ENCODE peak calls at places on chromosomes 7 and 10, in four cellular contexts. One of them, this sample, is unnamed.

GRCh38 chr7:55992346-55992745 is 28.0 kb downstream of the NIPSNAP2 start:
- DNase-seq in fibroblast of pulmonary artery: no peak
- DNase-seq in lung: no peak
- DNase-seq in Caco-2: no peak
- DNase-seq in this sample: no peak

GRCh38 chr10:96636546-96636945 is 49.7 kb upstream of the TM9SF3 start:
- DNase-seq in fibroblast of pulmonary artery: no peak
- DNase-seq in lung: no peak
- DNase-seq in Caco-2: no peak
- DNase-seq in this sample: no peak

GRCh38 chr7:47941136-47941844 is 7.0 kb downstream of the PKD1L1 start:
- DNase-seq in fibroblast of pulmonary artery: peak
- DNase-seq in lung: no peak
- DNase-seq in Caco-2: no peak
- DNase-seq in this sample: no peak

GRCh38 chr7:20998309-20998708 is 211.6 kb upstream of the SP8 start:
- DNase-seq in fibroblast of pulmonary artery: no peak
- DNase-seq in lung: no peak
- DNase-seq in Caco-2: peak
- DNase-seq in this sample: no peak

GRCh38 chr7:88452648-88453047 is 146.0 kb upstream of the STEAP4 start:
- DNase-seq in fibroblast of pulmonary artery: no peak
- DNase-seq in lung: no peak
- DNase-seq in Caco-2: no peak
- DNase-seq in this sample: no peak

GRCh38 chr7:85135931-85136330 is 50.9 kb downstream of the SEMA3D start:
- DNase-seq in fibroblast of pulmonary artery: peak
- DNase-seq in lung: no peak
- DNase-seq in Caco-2: no peak
- DNase-seq in this sample: no peak

GRCh38 chr10:17453377-17454091 is 861 bp downstream of the ST8SIA6 start:
- DNase-seq in fibroblast of pulmonary artery: peak
- DNase-seq in lung: no peak
- DNase-seq in Caco-2: peak
- DNase-seq in this sample: peak

GRCh38 chr7:151086802-151087246 is 549 bp downstream of the AGAP3 start:
- DNase-seq in fibroblast of pulmonary artery: no peak
- DNase-seq in lung: no peak
- DNase-seq in Caco-2: no peak
- DNase-seq in this sample: no peak

GRCh38 chr7:132351858-132352539 is 224.3 kb downstream of the PLXNA4 start:
- DNase-seq in fibroblast of pulmonary artery: peak
- DNase-seq in lung: no peak
- DNase-seq in Caco-2: no peak
- DNase-seq in this sample: no peak

GRCh38 chr10:10307551-10307950 is 710.1 kb upstream of the CELF2 start:
- DNase-seq in fibroblast of pulmonary artery: no peak
- DNase-seq in lung: no peak
- DNase-seq in Caco-2: no peak
- DNase-seq in this sample: no peak

GRCh38 chr10:133393401-133394063 is 425 bp upstream of the MTG1 start:
- DNase-seq in fibroblast of pulmonary artery: no peak
- DNase-seq in lung: no peak
- DNase-seq in Caco-2: no peak
- DNase-seq in this sample: no peak

GRCh38 chr7:39733881-39734571 is 110.7 kb downstream of the RALA start:
- DNase-seq in fibroblast of pulmonary artery: peak
- DNase-seq in lung: no peak
- DNase-seq in Caco-2: no peak
- DNase-seq in this sample: no peak

GRCh38 chr10:129365767-129366400 is 101.2 kb upstream of the MGMT start:
- DNase-seq in fibroblast of pulmonary artery: no peak
- DNase-seq in lung: peak
- DNase-seq in Caco-2: peak
- DNase-seq in this sample: no peak

GRCh38 chr7:135121868-135122267 is 26.0 kb upstream of the TMEM140 start:
- DNase-seq in fibroblast of pulmonary artery: no peak
- DNase-seq in lung: no peak
- DNase-seq in Caco-2: no peak
- DNase-seq in this sample: no peak

GRCh38 chr10:100562806-100563293 is 27.1 kb downstream of the HIF1AN start:
- DNase-seq in fibroblast of pulmonary artery: peak
- DNase-seq in lung: no peak
- DNase-seq in Caco-2: peak
- DNase-seq in this sample: no peak

GRCh38 chr10:100734295-100735086 is 10.9 kb upstream of the PAX2 start:
- DNase-seq in fibroblast of pulmonary artery: no peak
- DNase-seq in lung: no peak
- DNase-seq in Caco-2: no peak
- DNase-seq in this sample: no peak

GRCh38 chr7:100155553-100156317 is 2.8 kb downstream of the TRAPPC14 start:
- DNase-seq in fibroblast of pulmonary artery: no peak
- DNase-seq in lung: no peak
- DNase-seq in Caco-2: no peak
- DNase-seq in this sample: no peak

GRCh38 chr10:121734517-121735137 is 136.4 kb upstream of the FGFR2 start:
- DNase-seq in fibroblast of pulmonary artery: peak
- DNase-seq in lung: no peak
- DNase-seq in Caco-2: no peak
- DNase-seq in this sample: no peak

GRCh38 chr10:114245128-114245791 is 6.2 kb downstream of the VWA2 start:
- DNase-seq in fibroblast of pulmonary artery: no peak
- DNase-seq in lung: no peak
- DNase-seq in Caco-2: no peak
- DNase-seq in this sample: no peak

GRCh38 chr7:22725585-22725984 is 1.4 kb upstream of the IL6 start:
- DNase-seq in fibroblast of pulmonary artery: peak
- DNase-seq in lung: no peak
- DNase-seq in Caco-2: no peak
- DNase-seq in this sample: no peak
- TF ChIP-seq CTCF in fibroblast of pulmonary artery: no peak
- TF ChIP-seq CTCF in lung: no peak
- TF ChIP-seq CTCF in Caco-2: peak
- TF ChIP-seq CTCF in this sample: no peak

GRCh38 chr7:2242541-2243482 is 786 bp downstream of the NUDT1 start:
- DNase-seq in fibroblast of pulmonary artery: no peak
- DNase-seq in lung: no peak
- DNase-seq in Caco-2: no peak
- DNase-seq in this sample: no peak
- TF ChIP-seq CTCF in fibroblast of pulmonary artery: peak
- TF ChIP-seq CTCF in lung: no peak
- TF ChIP-seq CTCF in Caco-2: no peak
- TF ChIP-seq CTCF in this sample: no peak

DNA sequence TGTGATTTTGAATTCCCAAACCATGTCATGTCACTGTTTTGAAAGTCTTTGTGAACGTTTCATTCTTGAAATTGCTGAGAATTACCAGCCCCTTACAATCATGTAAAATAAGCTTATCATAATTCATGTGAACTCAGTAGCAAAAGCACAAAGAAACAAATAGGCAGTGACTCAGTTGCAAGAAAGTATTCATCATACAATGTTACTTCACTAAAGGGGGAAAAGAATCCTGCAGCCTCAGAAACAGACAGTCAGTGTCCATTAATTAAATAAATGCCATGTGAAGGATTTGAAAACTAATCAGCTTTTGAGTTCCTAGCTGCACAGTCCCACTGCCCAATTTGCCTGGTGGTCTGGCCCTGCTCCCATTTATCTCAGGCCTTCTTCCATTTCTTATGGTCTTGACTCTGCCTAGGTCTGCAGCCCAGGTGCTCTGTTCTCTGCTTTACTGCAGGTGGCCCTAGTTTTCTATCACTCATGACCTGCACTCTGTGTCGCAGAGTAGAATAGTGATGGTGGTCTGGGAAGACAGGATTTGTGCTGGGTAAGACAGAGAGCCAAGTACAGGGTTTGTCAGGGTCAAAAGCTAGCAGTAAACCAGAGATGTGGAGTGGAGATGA is 99.7 kb downstream of the PLCE1 start:
- DNase-seq in fibroblast of pulmonary artery: peak
- DNase-seq in lung: no peak
- DNase-seq in Caco-2: no peak
- DNase-seq in this sample: no peak
- TF ChIP-seq CTCF in fibroblast of pulmonary artery: no peak
- TF ChIP-seq CTCF in lung: no peak
- TF ChIP-seq CTCF in Caco-2: no peak
- TF ChIP-seq CTCF in this sample: no peak

DNA sequence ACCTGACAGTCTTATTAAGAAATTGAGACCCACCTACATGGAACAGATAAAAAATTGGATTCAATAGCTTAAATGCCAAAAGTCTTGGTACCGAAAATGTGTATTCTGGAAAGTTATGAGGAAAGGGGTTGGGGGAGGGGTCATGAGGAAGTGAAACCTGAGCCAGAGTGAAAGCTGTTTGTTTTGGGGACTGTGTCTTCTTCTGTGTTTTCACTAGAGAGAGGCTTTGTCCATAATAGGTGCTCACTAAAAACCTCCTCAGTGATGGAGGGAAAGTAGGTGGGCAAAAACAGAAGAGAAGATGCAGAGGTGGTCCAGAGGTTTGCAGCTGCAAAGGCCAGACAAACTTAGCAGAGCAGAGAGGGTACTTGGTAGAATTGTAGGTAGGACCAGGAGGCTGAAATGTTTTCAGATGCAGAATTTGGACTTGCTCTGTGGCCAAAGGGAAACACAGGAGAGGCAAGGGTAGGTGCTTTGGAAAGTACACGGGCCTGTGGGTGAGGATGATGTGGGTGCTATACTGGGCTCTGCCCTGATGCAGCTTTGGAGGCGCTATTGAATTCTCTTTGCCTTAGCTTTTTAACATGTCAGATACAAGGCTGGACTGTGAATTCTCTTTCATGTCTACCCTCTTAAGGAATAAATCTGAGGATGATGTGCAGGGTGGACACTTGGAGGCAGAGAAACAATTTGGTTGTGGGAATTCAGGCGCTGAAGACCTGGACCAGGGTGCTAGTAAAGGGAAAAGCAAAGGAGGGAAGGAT is 254.6 kb downstream of the PTEN start:
- DNase-seq in fibroblast of pulmonary artery: no peak
- DNase-seq in lung: no peak
- DNase-seq in Caco-2: no peak
- DNase-seq in this sample: no peak
- TF ChIP-seq CTCF in fibroblast of pulmonary artery: peak
- TF ChIP-seq CTCF in lung: no peak
- TF ChIP-seq CTCF in Caco-2: no peak
- TF ChIP-seq CTCF in this sample: peak

GRCh38 chr7:103989785-103990775 is 622 bp upstream of the RELN start:
- DNase-seq in fibroblast of pulmonary artery: peak
- DNase-seq in lung: no peak
- DNase-seq in Caco-2: no peak
- DNase-seq in this sample: no peak
- TF ChIP-seq CTCF in fibroblast of pulmonary artery: no peak
- TF ChIP-seq CTCF in lung: no peak
- TF ChIP-seq CTCF in Caco-2: no peak
- TF ChIP-seq CTCF in this sample: peak

GRCh38 chr7:105336009-105336408 is 52.7 kb downstream of the SRPK2 start:
- DNase-seq in fibroblast of pulmonary artery: peak
- DNase-seq in lung: no peak
- DNase-seq in Caco-2: no peak
- DNase-seq in this sample: no peak
- TF ChIP-seq CTCF in fibroblast of pulmonary artery: peak
- TF ChIP-seq CTCF in lung: no peak
- TF ChIP-seq CTCF in Caco-2: peak
- TF ChIP-seq CTCF in this sample: peak

DNA sequence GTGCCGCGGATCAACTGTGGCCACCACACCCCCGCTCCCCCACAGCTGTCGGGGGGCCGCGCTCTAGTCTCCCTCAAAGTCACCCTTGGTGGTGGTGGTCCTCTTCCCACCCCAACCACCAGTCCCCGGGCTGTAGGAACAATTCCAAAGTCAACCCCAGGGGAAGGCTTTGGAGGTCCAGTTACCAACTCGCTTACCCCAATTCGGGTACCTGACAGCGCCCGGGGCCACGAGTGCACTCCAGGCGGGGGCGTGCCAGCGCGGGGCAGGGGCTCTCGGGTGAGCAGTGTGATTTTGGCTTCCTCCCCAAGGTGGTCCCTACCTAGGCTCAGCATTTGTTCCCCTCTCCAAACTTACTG is 584 bp upstream of the ZMIZ1 start:
- DNase-seq in fibroblast of pulmonary artery: peak
- DNase-seq in lung: no peak
- DNase-seq in Caco-2: no peak
- DNase-seq in this sample: no peak
- TF ChIP-seq CTCF in fibroblast of pulmonary artery: no peak
- TF ChIP-seq CTCF in lung: no peak
- TF ChIP-seq CTCF in Caco-2: no peak
- TF ChIP-seq CTCF in this sample: no peak

GRCh38 chr7:128869138-128869943 is 6.7 kb downstream of the ATP6V1F start:
- DNase-seq in fibroblast of pulmonary artery: peak
- DNase-seq in lung: peak
- DNase-seq in Caco-2: peak
- DNase-seq in this sample: no peak
- TF ChIP-seq CTCF in fibroblast of pulmonary artery: no peak
- TF ChIP-seq CTCF in lung: no peak
- TF ChIP-seq CTCF in Caco-2: no peak
- TF ChIP-seq CTCF in this sample: no peak